ENCODE peak calls at places on chromosomes 3 and 15, in seven cellular contexts. L is skeletal muscle cell; C is dermis blood vessel endothelial cell; K is cardiac septum; U is stimulated activated CD4-positive, alpha-beta T cell treated with anti-CD3 and anti-CD28 coated beads, Interleukin-1b, Interleukin-23, amount 100 ng/mL, for 48 hours; T is RPMI8226; V is stimulated activated CD8-positive, alpha-beta memory T cell treated with anti-CD3 and anti-CD28 coated beads, Interleukin-15, amount 100 ng/mL, for 24 hours. E is an unnamed sample.

GRCh38 chr3:46258525-46258924 is 16.3 kb downstream of the CCR3 start:
- DNase-seq in U (no peak), T (no peak), C (no peak), K (no peak), V (no peak), L (no peak), E (no peak)

GRCh38 chr3:36494461-36495109 is 114.3 kb downstream of the STAC start:
- DNase-seq in K (no peak), T (no peak), C (no peak), U (no peak), L (peak), V (no peak), E (peak)

GRCh38 chr15:101479342-101479845 is 10.1 kb downstream of the PCSK6 start:
- DNase-seq in L (no peak), V (no peak), U (no peak), T (no peak), C (no peak), K (peak), E (no peak)

GRCh38 chr3:185028121-185028520 is 124.7 kb downstream of the C3orf70 start:
- DNase-seq in U (no peak), K (no peak), L (no peak), T (no peak), C (no peak), V (no peak), E (no peak)

GRCh38 chr3:190492966-190493365 is 20.9 kb upstream of the IL1RAP start:
- DNase-seq in T (no peak), C (no peak), K (no peak), L (no peak), V (no peak), U (no peak), E (no peak)

GRCh38 chr15:48748535-48748934 is 62.3 kb downstream of the CEP152 start:
- DNase-seq in V (no peak), C (no peak), K (no peak), T (no peak), L (no peak), U (no peak), E (no peak)

GRCh38 chr3:11600501-11601282 is 43.0 kb downstream of the VGLL4 start:
- DNase-seq in C (peak), T (no peak), L (peak), U (no peak), K (peak), V (no peak), E (peak)

GRCh38 chr3:65894679-65895078 is 144.0 kb downstream of the MAGI1 start:
- DNase-seq in C (peak), L (peak), U (no peak), V (no peak), K (no peak), T (no peak), E (peak)

GRCh38 chr3:75171632-75172230 is 492.4 kb upstream of the FRG2C start:
- DNase-seq in T (peak), L (no peak), K (no peak), V (no peak), U (no peak), C (no peak), E (peak)